ENCODE peak calls at places on chromosomes 16 and 17, in four cellular contexts. Q is HepG2, K is GM12878, L is K562. O is an unnamed sample.

GRCh38 chr17:75894049-75894742 is 2.6 kb downstream of the TRIM65 start:
- DNase-seq in Q (peak), K (no peak), L (no peak), O (no peak)

GRCh38 chr16:65717006-65717720 is 595.3 kb upstream of the CDH11 start:
- DNase-seq in Q (no peak), K (no peak), L (no peak), O (no peak)

GRCh38 chr17:35801583-35802224 is 6.3 kb upstream of the MMP28 start:
- DNase-seq in Q (no peak), K (no peak), L (peak), O (no peak)

GRCh38 chr17:76281573-76282371 is 16.6 kb downstream of the UBALD2 start:
- DNase-seq in Q (no peak), K (no peak), L (no peak), O (no peak)

GRCh38 chr16:21100447-21100846 is 50.2 kb downstream of the DNAH3 start:
- DNase-seq in Q (no peak), K (no peak), L (no peak), O (no peak)

GRCh38 chr17:6940186-6940649 is 55.6 kb upstream of the ALOX12 start:
- DNase-seq in Q (no peak), K (no peak), L (peak), O (no peak)

GRCh38 chr16:10941127-10941933 is 938 bp downstream of the DEXI start:
- DNase-seq in Q (no peak), K (no peak), L (no peak), O (no peak)

GRCh38 chr17:15651001-15651582 is 31.6 kb upstream of the FBXW10B start:
- DNase-seq in Q (no peak), K (no peak), L (no peak), O (peak)

GRCh38 chr17:13518271-13519000 is 83.3 kb downstream of the HS3ST3A1 start:
- DNase-seq in Q (no peak), K (no peak), L (peak), O (no peak)

DNA sequence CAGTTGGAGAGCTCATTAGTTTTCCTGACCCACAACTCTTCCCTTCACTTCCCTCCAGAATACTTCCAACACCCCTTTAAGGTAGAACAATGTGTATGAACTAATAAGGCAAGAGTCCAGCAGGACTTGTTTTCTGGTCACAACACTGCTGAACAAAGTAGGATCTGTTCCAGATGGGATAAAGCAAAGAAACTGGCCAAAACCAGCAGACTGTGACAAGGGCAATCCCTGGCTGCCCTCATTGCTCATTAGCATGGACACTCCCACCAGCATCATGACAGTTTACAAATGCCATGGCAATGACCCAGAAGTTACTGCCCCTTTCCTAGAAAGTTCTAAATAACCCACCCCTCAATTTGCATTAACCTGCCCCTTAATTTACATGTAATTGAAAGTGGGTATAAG is 82.5 kb downstream of the SSH2 start:
- DNase-seq in Q (no peak), K (no peak), L (no peak), O (no peak)
- TF ChIP-seq TARDBP in Q (no peak), K (no peak), L (no peak), O (no peak)

DNA sequence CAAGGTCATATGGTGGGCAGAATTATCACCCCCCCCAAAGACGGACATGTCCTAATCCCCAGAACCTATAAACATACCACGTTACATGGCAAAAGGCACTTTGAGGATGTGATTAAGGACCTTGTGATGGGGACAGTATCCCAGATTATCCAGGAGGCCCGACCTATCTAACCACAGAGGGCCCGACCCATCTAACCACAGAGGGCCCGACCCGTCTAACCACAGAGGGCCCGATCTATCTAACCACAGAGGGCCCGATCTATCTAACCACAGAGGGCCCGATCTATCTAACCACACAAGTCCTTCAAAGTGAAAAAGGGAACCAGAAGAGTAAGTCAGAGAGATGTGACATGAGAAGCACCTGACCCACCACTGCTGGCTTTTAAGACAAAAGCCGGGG is 56.8 kb downstream of the ANKFY1 start:
- DNase-seq in Q (no peak), K (no peak), L (no peak), O (no peak)
- TF ChIP-seq SP1 in Q (no peak), K (no peak), L (peak), O (no peak)

DNA sequence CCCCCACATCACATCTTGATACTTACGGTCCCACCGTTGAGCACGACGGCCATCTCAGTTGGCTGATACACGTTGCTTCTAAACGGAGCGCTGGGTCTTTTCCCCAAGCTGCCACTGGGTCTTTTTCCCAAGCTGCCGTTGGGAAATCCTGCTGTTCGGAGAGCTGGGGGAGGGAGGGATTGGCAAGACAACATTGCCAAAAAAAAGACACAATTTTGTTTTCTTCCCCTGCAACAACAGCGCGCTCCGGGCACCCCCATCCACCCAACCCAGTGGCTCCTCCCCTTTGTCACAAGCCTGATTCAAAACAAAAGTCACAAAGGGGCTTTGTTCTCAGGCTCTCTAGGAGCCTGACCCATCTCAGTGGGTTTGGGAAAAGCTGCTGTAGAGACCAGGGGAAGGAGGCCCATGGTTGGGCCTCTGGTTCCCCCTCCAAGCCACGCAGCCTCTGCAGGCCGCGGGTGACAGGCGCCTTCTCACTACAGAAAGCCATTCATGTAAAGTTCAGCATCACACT is 22.8 kb downstream of the GPRC5B start:
- DNase-seq in Q (no peak), K (no peak), L (no peak), O (no peak)
- TF ChIP-seq TARDBP in Q (no peak), K (no peak), L (no peak), O (no peak)

GRCh38 chr16:27242868-27243590 is 25.5 kb downstream of the NSMCE1 start:
- DNase-seq in Q (peak), K (peak), L (peak), O (no peak)
- TF ChIP-seq SP1 in Q (no peak), K (peak), L (no peak), O (no peak)

GRCh38 chr16:17395849-17396480 is 74.8 kb downstream of the XYLT1 start:
- DNase-seq in Q (no peak), K (no peak), L (no peak), O (no peak)
- TF ChIP-seq TARDBP in Q (no peak), K (no peak), L (no peak), O (no peak)

DNA sequence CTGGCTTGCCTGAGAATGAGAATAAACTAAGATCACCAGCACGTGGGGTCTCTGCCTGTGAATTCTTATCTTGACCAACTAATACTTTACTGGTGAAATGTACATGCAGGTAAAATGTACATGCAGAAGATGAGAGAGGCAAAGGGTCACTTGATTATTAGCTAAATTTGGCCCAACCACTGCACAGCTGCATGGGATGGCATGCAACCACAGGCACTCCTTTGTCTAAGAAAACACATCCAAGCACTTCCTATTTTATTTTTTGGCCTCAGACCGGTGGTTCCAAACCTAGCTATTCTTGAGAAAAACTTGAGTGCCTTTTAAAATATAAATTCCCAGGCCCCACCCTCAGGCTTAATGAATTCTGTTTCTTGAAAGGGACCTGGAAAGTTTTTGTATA is 77.9 kb downstream of the SYCE1L start:
- DNase-seq in Q (no peak), K (no peak), L (no peak), O (no peak)
- TF ChIP-seq SP1 in Q (no peak), K (no peak), L (no peak), O (no peak)